ENCODE peak calls at places on chromosomes 6 and 20, in eight cellular contexts. H, T, I, E, S, G, W and Y are unnamed samples.

GRCh38 chr20:17403496-17403895 is 127.7 kb downstream of the BFSP1 start:
- DNase-seq in S (no peak), W (no peak), I (no peak), E (no peak), G (no peak), H (no peak), T (no peak), Y (no peak)

GRCh38 chr6:169701218-169701952 is 444 bp downstream of the WDR27 start:
- DNase-seq in E (peak), H (no peak), I (no peak), G (no peak), W (no peak), S (no peak), T (no peak), Y (no peak)

GRCh38 chr6:35044145-35044745 is 96.9 kb downstream of the TCP11 start:
- DNase-seq in G (no peak), W (no peak), I (no peak), T (no peak), E (no peak), S (no peak), H (no peak), Y (no peak)

GRCh38 chr6:49636368-49637332 is at the start of gene RHAG:
- DNase-seq in T (no peak), H (no peak), E (no peak), I (no peak), S (no peak), G (no peak), W (no peak), Y (no peak)

GRCh38 chr6:141254336-141254735 is 878.4 kb upstream of the GJE1 start:
- DNase-seq in W (no peak), G (no peak), I (no peak), H (no peak), S (no peak), T (no peak), E (no peak), Y (no peak)

GRCh38 chr20:60693513-60694133 is 558.4 kb upstream of the CDH4 start:
- DNase-seq in W (no peak), H (peak), E (no peak), S (no peak), I (no peak), T (no peak), G (no peak), Y (no peak)

GRCh38 chr20:19628570-19629134 is 129.4 kb upstream of the RIN2 start:
- DNase-seq in I (peak), G (no peak), W (no peak), S (peak), T (no peak), H (peak), E (peak), Y (no peak)

GRCh38 chr6:111842891-111843290 is 30.4 kb downstream of the FYN start:
- DNase-seq in T (no peak), S (no peak), G (no peak), E (no peak), W (no peak), I (no peak), H (no peak), Y (no peak)

GRCh38 chr6:137879885-137880430 is 12.9 kb downstream of the TNFAIP3 start:
- DNase-seq in H (peak), E (no peak), S (no peak), G (no peak), I (no peak), T (no peak), W (no peak), Y (no peak)

GRCh38 chr6:11054722-11055121 is 10.6 kb upstream of the ELOVL2 start:
- DNase-seq in W (no peak), T (no peak), H (no peak), I (no peak), E (no peak), G (no peak), S (no peak), Y (no peak)